ENCODE peak calls at places on chromosomes 16 and 17, in seven cellular contexts. J is Daoy; Z is epithelial cell of prostate; O is BJ; Y is stimulated activated naive B cell treated with anti-CD40 and anti-IgM and Interleukin-4, amounts not matched to agents 10 μg/mL and 1 μg/mL and 100 μg/mL, for 72 hours; X is effector memory CD8-positive, alpha-beta T cell; E is activated T-helper 9 cell treated with anti-CD3 and anti-CD28 coated beads, Interleukin-2, amount 50 U/mL, for 16 hours. U is an unnamed sample.

GRCh38 chr17:1390422-1391367 is 9.3 kb downstream of the YWHAE start:
- DNase-seq in J (no peak), Z (no peak), O (no peak), Y (no peak), X (no peak), E (no peak), U (no peak)

GRCh38 chr17:29155966-29156338 is 24.2 kb downstream of the MYO18A start:
- DNase-seq in J (peak), Z (no peak), O (no peak), Y (no peak), X (no peak), E (no peak), U (no peak)

GRCh38 chr16:49489686-49490320 is 116.2 kb downstream of the C16orf78 start:
- DNase-seq in J (no peak), Z (no peak), O (no peak), Y (no peak), X (no peak), E (no peak), U (peak)

GRCh38 chr17:78252111-78252634 is 20.7 kb downstream of the TMEM235 start:
- DNase-seq in J (no peak), Z (no peak), O (no peak), Y (peak), X (peak), E (peak), U (no peak)

GRCh38 chr16:22670551-22670970 is 143.4 kb upstream of the HS3ST2 start:
- DNase-seq in J (peak), Z (no peak), O (no peak), Y (peak), X (no peak), E (no peak), U (no peak)

GRCh38 chr16:85369741-85370528 is 243.2 kb upstream of the GSE1 start:
- DNase-seq in J (peak), Z (no peak), O (no peak), Y (peak), X (peak), E (peak), U (peak)

GRCh38 chr17:30222741-30223175 is 12.7 kb downstream of the SLC6A4 start:
- DNase-seq in J (no peak), Z (no peak), O (no peak), Y (no peak), X (no peak), E (no peak), U (no peak)

GRCh38 chr16:86794216-86794864 is 216.0 kb downstream of the FOXL1 start:
- DNase-seq in J (no peak), Z (no peak), O (no peak), Y (no peak), X (no peak), E (no peak), U (no peak)

GRCh38 chr17:50953831-50954601 is 87.9 kb upstream of the TOB1 start:
- DNase-seq in J (no peak), Z (peak), O (no peak), Y (no peak), X (no peak), E (no peak), U (no peak)

GRCh38 chr16:88941051-88941932 is 35.7 kb downstream of the CBFA2T3 start:
- DNase-seq in J (no peak), Z (no peak), O (no peak), Y (no peak), X (no peak), E (no peak), U (no peak)

GRCh38 chr16:1159973-1160772 is 7.3 kb downstream of the CACNA1H start:
- DNase-seq in J (no peak), Z (no peak), O (no peak), Y (no peak), X (no peak), E (no peak), U (no peak)

GRCh38 chr16:27434141-27435051 is 32.4 kb downstream of the IL21R start:
- DNase-seq in J (no peak), Z (no peak), O (no peak), Y (no peak), X (no peak), E (no peak), U (no peak)

GRCh38 chr17:60901222-60901621 is 223.6 kb downstream of the BCAS3 start:
- DNase-seq in J (no peak), Z (no peak), O (no peak), Y (no peak), X (no peak), E (no peak), U (no peak)

GRCh38 chr17:78131172-78132085 is 858 bp downstream of the TMC8 start:
- DNase-seq in J (no peak), Z (no peak), O (no peak), Y (no peak), X (peak), E (peak), U (no peak)

GRCh38 chr17:42363767-42364585 is 24.3 kb downstream of the STAT3 start:
- DNase-seq in J (no peak), Z (no peak), O (no peak), Y (no peak), X (no peak), E (no peak), U (no peak)

GRCh38 chr16:67415872-67416793 is at the start of gene ZDHHC1:
- DNase-seq in J (peak), Z (no peak), O (no peak), Y (peak), X (peak), E (peak), U (peak)

GRCh38 chr16:25012525-25012991 is 2.6 kb downstream of the ARHGAP17 start:
- DNase-seq in J (peak), Z (no peak), O (peak), Y (no peak), X (no peak), E (no peak), U (no peak)

GRCh38 chr17:70137451-70138230 is 31.7 kb upstream of the KCNJ2 start:
- DNase-seq in J (peak), Z (peak), O (peak), Y (peak), X (no peak), E (no peak), U (no peak)

U was measured in activated CD4-positive, CD25-positive, alpha-beta regulatory T cell treated with anti-CD3 and anti-CD28 coated beads, Interleukin-2, amount 50 U/mL, for 72 hours.